ENCODE peak calls at places on chromosomes 12 and 14, in four cellular contexts. J, H, K and D are unnamed samples.

GRCh38 chr12:55019784-55020183 is at the start of gene NEUROD4:
- DNase-seq in J (peak; percentile 52), K (peak; percentile 30), H (peak; percentile 73), D (no peak)

GRCh38 chr14:44657688-44658388 is 150.8 kb upstream of the FSCB start:
- DNase-seq in J (peak; percentile 0), H (no peak), K (peak; percentile 4), D (peak; percentile 10)

GRCh38 chr12:118448341-118448740 is 72.0 kb downstream of the SUDS3 start:
- DNase-seq in K (no peak), J (no peak), H (no peak), D (no peak)

GRCh38 chr12:53049582-53050318 is at the start of gene TNS2:
- DNase-seq in H (peak; percentile 44), J (peak; percentile 40), K (peak; percentile 72), D (no peak)

GRCh38 chr12:5976711-5977110 is 31.7 kb upstream of the ANO2 start:
- DNase-seq in H (no peak), K (no peak), J (no peak), D (no peak)

GRCh38 chr14:31090872-31091764 is 64.9 kb upstream of the STRN3 start:
- DNase-seq in K (peak; percentile 97), J (peak; percentile 97), H (no peak), D (peak; percentile 74)

GRCh38 chr12:14410841-14411569 is 45.5 kb downstream of the ATF7IP start:
- DNase-seq in H (no peak), K (no peak), J (no peak), D (no peak)

GRCh38 chr12:75981773-75982564 is 49.6 kb downstream of the PHLDA1 start:
- DNase-seq in K (no peak), H (peak; percentile 36), J (peak; percentile 75), D (no peak)

GRCh38 chr12:130401703-130402102 is 64.0 kb downstream of the PIWIL1 start:
- DNase-seq in J (no peak), H (peak; percentile 13), K (peak; percentile 12), D (peak; percentile 42)

GRCh38 chr14:51328089-51328941 is 88.3 kb downstream of the TMX1 start:
- DNase-seq in H (no peak), K (no peak), J (peak; percentile 82), D (peak; percentile 9)

GRCh38 chr12:91023326-91024004 is 18.7 kb upstream of the EPYC start:
- DNase-seq in K (no peak), J (peak; percentile 90), H (no peak), D (no peak)

GRCh38 chr14:50920482-50921225 is 23.6 kb downstream of the PYGL start:
- DNase-seq in H (no peak), J (peak; percentile 90), K (peak; percentile 90), D (no peak)

GRCh38 chr14:68333265-68333664 is 459.6 kb downstream of the ZFP36L1 start:
- DNase-seq in H (no peak), J (no peak), K (no peak), D (no peak)

GRCh38 chr14:105168496-105168978 is at the start of gene JAG2:
- DNase-seq in K (no peak), J (no peak), H (peak; percentile 80), D (peak; percentile 79)

GRCh38 chr12:98868076-98868475 is 223.0 kb downstream of the APAF1 start:
- DNase-seq in J (no peak), H (no peak), K (no peak), D (no peak)

GRCh38 chr14:86221755-86222154 is 691.8 kb downstream of the FLRT2 start:
- DNase-seq in K (no peak), H (no peak), J (peak; percentile 50), D (no peak)

GRCh38 chr12:47223848-47224213 is 144.1 kb upstream of the AMIGO2 start:
- DNase-seq in H (peak; percentile 45), K (peak; percentile 64), J (peak; percentile 22), D (peak; percentile 95)

GRCh38 chr12:132543298-132544172 is 53.6 kb downstream of the FBRSL1 start:
- DNase-seq in K (no peak), H (no peak), J (no peak), D (no peak)

GRCh38 chr12:31868980-31869379 is 90.2 kb upstream of the RESF1 start:
- DNase-seq in H (no peak), K (no peak), J (peak; percentile 20), D (no peak)

GRCh38 chr14:102011631-102012030 is 47.3 kb downstream of the DYNC1H1 start:
- DNase-seq in K (no peak), J (no peak), H (no peak), D (no peak)

GRCh38 chr12:46677749-46678148 is 148.0 kb downstream of the SLC38A4 start:
- DNase-seq in H (peak; percentile 40), K (peak; percentile 66), J (peak; percentile 55), D (peak; percentile 70)

GRCh38 chr14:46197856-46198255 is 453.7 kb downstream of the RPL10L start:
- DNase-seq in K (no peak), H (no peak), J (no peak), D (no peak)

GRCh38 chr12:6604254-6605029 is 2.7 kb downstream of the CHD4 start:
- DNase-seq in K (no peak), H (peak; percentile 14), J (no peak), D (no peak)

GRCh38 chr14:96497087-96497486 is 5.1 kb upstream of the PAPOLA start:
- DNase-seq in J (no peak), H (no peak), K (no peak), D (no peak)

GRCh38 chr14:75602527-75602926 is 24.1 kb downstream of the FLVCR2 start:
- DNase-seq in H (no peak), J (no peak), K (no peak), D (no peak)

GRCh38 chr12:100123316-100124095 is 19.2 kb downstream of the BLTP3B start:
- DNase-seq in H (no peak), K (no peak), J (no peak), D (no peak)

GRCh38 chr14:37707716-37708115 is 112.3 kb downstream of the TTC6 start:
- DNase-seq in J (peak; percentile 48), K (no peak), H (no peak), D (no peak)

GRCh38 chr12:105921872-105922669 is 216.7 kb downstream of the NUAK1 start:
- DNase-seq in H (no peak), K (no peak), J (no peak), D (peak; percentile 43)

GRCh38 chr14:90681889-90682429 is 134.3 kb downstream of the TTC7B start:
- DNase-seq in J (no peak), H (no peak), K (no peak), D (no peak)

GRCh38 chr12:59780605-59781135 is 184.8 kb downstream of the SLC16A7 start:
- DNase-seq in J (peak; percentile 47), H (no peak), K (peak; percentile 7), D (no peak)

GRCh38 chr14:103692871-103693270 is 22.4 kb downstream of the XRCC3 start:
- DNase-seq in J (no peak), H (no peak), K (no peak), D (no peak)
- H3K27ac ChIP-seq in J (no peak overlapping the region), H (no peak overlapping the region), K (no peak overlapping the region), D (no peak overlapping the region)

GRCh38 chr14:20680843-20681347 is 3.5 kb upstream of the RNASE4 start:
- DNase-seq in J (no peak), K (no peak), H (no peak), D (no peak)
- TF ChIP-seq MAZ in J (no peak), K (no peak), H (no peak), D (no peak)

GRCh38 chr14:55832974-55833373 is 253.0 kb downstream of the KTN1 start:
- DNase-seq in J (no peak), H (no peak), K (no peak), D (no peak)
- H3K27ac ChIP-seq in J (no peak overlapping the region), H (no peak overlapping the region), K (no peak overlapping the region), D (peak overlapping the region; percentile 71)

GRCh38 chr14:21104448-21105060 is 3.7 kb downstream of the TMEM253 start:
- DNase-seq in J (peak; percentile 77), K (no peak), H (peak; percentile 81), D (peak; percentile 87)
- TF ChIP-seq MAZ in J (no peak), K (no peak), H (no peak), D (no peak)

DNA sequence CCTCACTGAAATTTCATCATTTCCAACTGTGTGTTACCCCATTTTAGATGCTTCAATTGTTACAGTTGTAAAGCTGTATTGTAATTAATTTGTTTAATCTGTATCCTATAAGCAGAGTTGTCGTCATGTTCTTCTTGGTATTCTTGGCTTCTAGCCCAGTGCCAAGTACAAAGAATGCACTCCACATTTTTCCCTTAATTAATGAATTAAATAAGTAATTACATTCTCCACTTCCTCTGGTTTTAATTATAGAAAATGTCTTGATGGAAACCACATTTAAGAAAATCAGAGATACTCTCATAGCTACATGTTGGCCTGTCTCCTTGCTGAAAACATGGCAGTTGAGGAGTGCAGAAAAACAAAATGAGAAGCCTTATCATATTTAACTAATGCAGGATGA is 749 bp downstream of the DNAI7 start:
- DNase-seq in J (no peak), H (no peak), K (no peak), D (no peak)
- H3K27ac ChIP-seq in J (no peak overlapping the region), H (no peak overlapping the region), K (peak overlapping the region; percentile 51), D (no peak overlapping the region)

GRCh38 chr12:109153711-109154434 is 37.5 kb downstream of the ACACB start:
- DNase-seq in H (peak; percentile 46), J (no peak), K (peak; percentile 49), D (peak; percentile 23)

GRCh38 chr12:109150124-109150640 is 33.8 kb downstream of the ACACB start:
- DNase-seq in H (no peak), J (no peak), K (no peak), D (no peak)

GRCh38 chr12:109144224-109144623 is 27.8 kb downstream of the ACACB start:
- DNase-seq in J (no peak), K (no peak), H (no peak), D (no peak)

GRCh38 chr12:109151457-109151856 is 35.1 kb downstream of the ACACB start:
- DNase-seq in J (no peak), H (no peak), K (no peak), D (no peak)

DNA sequence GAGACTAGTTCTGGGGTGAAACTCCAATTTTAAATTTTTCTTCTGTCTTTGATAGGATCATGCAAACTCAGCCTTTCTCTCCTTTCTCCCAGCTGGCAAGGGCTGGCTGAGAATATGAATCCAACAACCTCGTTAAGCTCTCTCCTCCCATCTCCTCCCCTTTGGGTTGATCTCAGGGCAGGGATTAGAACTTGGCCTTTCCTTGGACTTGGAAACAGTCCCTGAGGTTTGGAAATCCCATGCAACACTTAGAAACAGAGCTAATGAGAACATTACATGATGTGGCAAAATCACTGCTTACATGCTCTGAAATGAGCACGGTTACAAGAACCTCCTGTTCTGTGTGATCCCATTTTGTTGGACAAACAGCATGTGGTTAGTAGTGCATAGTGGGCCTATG is 31.6 kb downstream of the ACACB start:
- DNase-seq in K (no peak), H (no peak), J (no peak), D (no peak)
- TF ChIP-seq MAZ in K (no peak), H (no peak), J (no peak), D (no peak)

GRCh38 chr14:22977684-22978486 is 4.5 kb downstream of the AJUBA start:
- DNase-seq in J (peak; percentile 67), K (peak; percentile 100), H (no peak), D (peak; percentile 88)
- H3K27ac ChIP-seq in J (peak overlapping the region; percentile 97), K (peak overlapping the region; percentile 97), H (no peak overlapping the region), D (peak overlapping the region; percentile 98)